ENCODE peak calls at places on chromosomes 3 and 15, in five cellular contexts. One of them, this sample, is unnamed.

GRCh38 chr3:183799471-183799870 is 25.9 kb downstream of the MAP6D1 start:
- DNase-seq in body of pancreas: no peak
- DNase-seq in A549: no peak
- DNase-seq in astrocyte: no peak
- DNase-seq in endothelial cell of umbilical vein: no peak
- DNase-seq in this sample: no peak

GRCh38 chr3:195030791-195031321 is 240.1 kb downstream of the XXYLT1 start:
- DNase-seq in body of pancreas: no peak
- DNase-seq in A549: peak; percentile 14
- DNase-seq in astrocyte: no peak
- DNase-seq in endothelial cell of umbilical vein: peak; percentile 95
- DNase-seq in this sample: peak; percentile 91

GRCh38 chr3:107938128-107938527 is 152.7 kb downstream of the CD47 start:
- DNase-seq in endothelial cell of umbilical vein: peak; percentile 70
- DNase-seq in body of pancreas: peak; percentile 21
- DNase-seq in A549: peak; percentile 29
- DNase-seq in astrocyte: peak; percentile 17
- DNase-seq in this sample: no peak

GRCh38 chr3:155791190-155791589 is 14.9 kb downstream of the C3orf33 start:
- DNase-seq in astrocyte: no peak
- DNase-seq in A549: peak; percentile 49
- DNase-seq in endothelial cell of umbilical vein: no peak
- DNase-seq in body of pancreas: no peak
- DNase-seq in this sample: peak; percentile 52

GRCh38 chr3:105093853-105094252 is 272.9 kb upstream of the ALCAM start:
- DNase-seq in astrocyte: no peak
- DNase-seq in endothelial cell of umbilical vein: no peak
- DNase-seq in A549: no peak
- DNase-seq in body of pancreas: no peak
- DNase-seq in this sample: no peak

GRCh38 chr3:129579991-129580390 is 26.5 kb downstream of the PLXND1 start:
- DNase-seq in A549: no peak
- DNase-seq in astrocyte: no peak
- DNase-seq in body of pancreas: no peak
- DNase-seq in endothelial cell of umbilical vein: no peak
- DNase-seq in this sample: no peak

GRCh38 chr3:161310649-161311423 is 60.5 kb downstream of the SPTSSB start:
- DNase-seq in body of pancreas: no peak
- DNase-seq in endothelial cell of umbilical vein: no peak
- DNase-seq in A549: no peak
- DNase-seq in astrocyte: no peak
- DNase-seq in this sample: no peak

GRCh38 chr3:128310286-128311058 is 156.2 kb downstream of the DNAJB8 start:
- DNase-seq in A549: no peak
- DNase-seq in astrocyte: no peak
- DNase-seq in body of pancreas: peak; percentile 51
- DNase-seq in endothelial cell of umbilical vein: no peak
- DNase-seq in this sample: no peak

GRCh38 chr3:81758275-81758674 is 3.2 kb downstream of the GBE1 start:
- DNase-seq in endothelial cell of umbilical vein: peak; percentile 40
- DNase-seq in A549: no peak
- DNase-seq in body of pancreas: no peak
- DNase-seq in astrocyte: peak; percentile 55
- DNase-seq in this sample: no peak

GRCh38 chr15:65903296-65904073 is 34.2 kb downstream of the RAB11A start:
- DNase-seq in A549: no peak
- DNase-seq in astrocyte: peak; percentile 21
- DNase-seq in body of pancreas: no peak
- DNase-seq in endothelial cell of umbilical vein: no peak
- DNase-seq in this sample: no peak

GRCh38 chr3:126551839-126552687 is 6.7 kb downstream of the C3orf22 start:
- DNase-seq in astrocyte: no peak
- DNase-seq in A549: no peak
- DNase-seq in endothelial cell of umbilical vein: no peak
- DNase-seq in body of pancreas: no peak
- DNase-seq in this sample: no peak

GRCh38 chr3:4994823-4995499 is 15.7 kb downstream of the BHLHE40 start:
- DNase-seq in endothelial cell of umbilical vein: peak; percentile 63
- DNase-seq in body of pancreas: no peak
- DNase-seq in astrocyte: peak; percentile 95
- DNase-seq in A549: peak; percentile 84
- DNase-seq in this sample: peak; percentile 91

GRCh38 chr15:98805434-98806274 is 157.3 kb downstream of the IGF1R start:
- DNase-seq in astrocyte: no peak
- DNase-seq in body of pancreas: peak; percentile 31
- DNase-seq in A549: peak; percentile 61
- DNase-seq in endothelial cell of umbilical vein: no peak
- DNase-seq in this sample: no peak

GRCh38 chr3:23041918-23042696 is 161.0 kb upstream of the UBE2E2 start:
- DNase-seq in astrocyte: peak; percentile 50
- DNase-seq in body of pancreas: no peak
- DNase-seq in A549: no peak
- DNase-seq in endothelial cell of umbilical vein: no peak
- DNase-seq in this sample: no peak

GRCh38 chr3:46293991-46294833 is 52.0 kb downstream of the CCR3 start:
- DNase-seq in endothelial cell of umbilical vein: no peak
- DNase-seq in A549: no peak
- DNase-seq in body of pancreas: no peak
- DNase-seq in astrocyte: no peak
- DNase-seq in this sample: no peak

GRCh38 chr15:60829416-60829815 is 350.5 kb upstream of the ICE2 start:
- DNase-seq in body of pancreas: no peak
- DNase-seq in astrocyte: no peak
- DNase-seq in endothelial cell of umbilical vein: no peak
- DNase-seq in A549: no peak
- DNase-seq in this sample: no peak

GRCh38 chr3:55624238-55624637 is 137.1 kb upstream of the WNT5A start:
- DNase-seq in A549: no peak
- DNase-seq in endothelial cell of umbilical vein: no peak
- DNase-seq in body of pancreas: no peak
- DNase-seq in astrocyte: peak; percentile 54
- DNase-seq in this sample: peak; percentile 91

GRCh38 chr3:13308406-13308805 is 111.7 kb downstream of the NUP210 start:
- DNase-seq in astrocyte: peak; percentile 14
- DNase-seq in A549: peak; percentile 71
- DNase-seq in endothelial cell of umbilical vein: no peak
- DNase-seq in body of pancreas: peak; percentile 79
- DNase-seq in this sample: no peak

GRCh38 chr3:169914321-169914720 is 2.9 kb downstream of the SAMD7 start:
- DNase-seq in astrocyte: peak; percentile 48
- DNase-seq in endothelial cell of umbilical vein: peak; percentile 28
- DNase-seq in body of pancreas: no peak
- DNase-seq in A549: no peak
- DNase-seq in this sample: no peak

GRCh38 chr3:37973250-37974054 is 17.1 kb upstream of the VILL start:
- DNase-seq in endothelial cell of umbilical vein: no peak
- DNase-seq in A549: peak; percentile 37
- DNase-seq in astrocyte: no peak
- DNase-seq in body of pancreas: no peak
- DNase-seq in this sample: no peak

GRCh38 chr3:52358362-52358940 is 42.3 kb downstream of the DNAH1 start:
- DNase-seq in endothelial cell of umbilical vein: no peak
- DNase-seq in A549: no peak
- DNase-seq in astrocyte: no peak
- DNase-seq in body of pancreas: no peak
- DNase-seq in this sample: no peak

GRCh38 chr3:155391583-155391982 is 98.1 kb upstream of the STRIT1 start:
- DNase-seq in astrocyte: peak; percentile 87
- DNase-seq in body of pancreas: peak; percentile 8
- DNase-seq in endothelial cell of umbilical vein: no peak
- DNase-seq in A549: peak; percentile 20
- DNase-seq in this sample: peak; percentile 42

GRCh38 chr15:38961886-38962285 is 397.3 kb upstream of the RASGRP1 start:
- DNase-seq in endothelial cell of umbilical vein: peak; percentile 55
- DNase-seq in astrocyte: peak; percentile 29
- DNase-seq in body of pancreas: no peak
- DNase-seq in A549: no peak
- DNase-seq in this sample: no peak

GRCh38 chr3:149657458-149657795 is 398 bp downstream of the WWTR1 start:
- DNase-seq in endothelial cell of umbilical vein: no peak
- DNase-seq in body of pancreas: peak; percentile 77
- DNase-seq in astrocyte: peak; percentile 42
- DNase-seq in A549: peak; percentile 65
- DNase-seq in this sample: no peak

GRCh38 chr15:70584838-70585706 is 178.3 kb downstream of the UACA start:
- DNase-seq in endothelial cell of umbilical vein: no peak
- DNase-seq in body of pancreas: peak; percentile 21
- DNase-seq in astrocyte: peak; percentile 63
- DNase-seq in A549: peak; percentile 52
- DNase-seq in this sample: peak; percentile 46

GRCh38 chr3:21188459-21188858 is 562.6 kb downstream of the ZNF385D start:
- DNase-seq in body of pancreas: no peak
- DNase-seq in endothelial cell of umbilical vein: no peak
- DNase-seq in astrocyte: no peak
- DNase-seq in A549: no peak
- DNase-seq in this sample: no peak

GRCh38 chr3:14143826-14144225 is 19.0 kb downstream of the TMEM43 start:
- DNase-seq in astrocyte: peak; percentile 94
- DNase-seq in body of pancreas: no peak
- DNase-seq in endothelial cell of umbilical vein: peak; percentile 90
- DNase-seq in A549: peak; percentile 69
- DNase-seq in this sample: peak; percentile 91

GRCh38 chr15:31397851-31398661 is 71.4 kb downstream of the KLF13 start:
- DNase-seq in A549: no peak
- DNase-seq in astrocyte: no peak
- DNase-seq in body of pancreas: no peak
- DNase-seq in endothelial cell of umbilical vein: no peak
- DNase-seq in this sample: peak; percentile 78

GRCh38 chr3:151905647-151906046 is 32.2 kb downstream of the SUCNR1 start:
- DNase-seq in body of pancreas: no peak
- DNase-seq in A549: no peak
- DNase-seq in endothelial cell of umbilical vein: no peak
- DNase-seq in astrocyte: no peak
- DNase-seq in this sample: no peak

GRCh38 chr3:151903501-151903991 is 30.1 kb downstream of the SUCNR1 start:
- DNase-seq in astrocyte: peak; percentile 92
- DNase-seq in endothelial cell of umbilical vein: peak; percentile 93
- DNase-seq in body of pancreas: no peak
- DNase-seq in A549: no peak
- DNase-seq in this sample: no peak

GRCh38 chr3:151900460-151900859 is 27.0 kb downstream of the SUCNR1 start:
- DNase-seq in body of pancreas: no peak
- DNase-seq in A549: no peak
- DNase-seq in astrocyte: peak; percentile 59
- DNase-seq in endothelial cell of umbilical vein: no peak
- DNase-seq in this sample: no peak

GRCh38 chr3:151901946-151902285 is 28.5 kb downstream of the SUCNR1 start:
- DNase-seq in A549: no peak
- DNase-seq in astrocyte: no peak
- DNase-seq in body of pancreas: no peak
- DNase-seq in endothelial cell of umbilical vein: peak; percentile 39
- DNase-seq in this sample: no peak

DNA sequence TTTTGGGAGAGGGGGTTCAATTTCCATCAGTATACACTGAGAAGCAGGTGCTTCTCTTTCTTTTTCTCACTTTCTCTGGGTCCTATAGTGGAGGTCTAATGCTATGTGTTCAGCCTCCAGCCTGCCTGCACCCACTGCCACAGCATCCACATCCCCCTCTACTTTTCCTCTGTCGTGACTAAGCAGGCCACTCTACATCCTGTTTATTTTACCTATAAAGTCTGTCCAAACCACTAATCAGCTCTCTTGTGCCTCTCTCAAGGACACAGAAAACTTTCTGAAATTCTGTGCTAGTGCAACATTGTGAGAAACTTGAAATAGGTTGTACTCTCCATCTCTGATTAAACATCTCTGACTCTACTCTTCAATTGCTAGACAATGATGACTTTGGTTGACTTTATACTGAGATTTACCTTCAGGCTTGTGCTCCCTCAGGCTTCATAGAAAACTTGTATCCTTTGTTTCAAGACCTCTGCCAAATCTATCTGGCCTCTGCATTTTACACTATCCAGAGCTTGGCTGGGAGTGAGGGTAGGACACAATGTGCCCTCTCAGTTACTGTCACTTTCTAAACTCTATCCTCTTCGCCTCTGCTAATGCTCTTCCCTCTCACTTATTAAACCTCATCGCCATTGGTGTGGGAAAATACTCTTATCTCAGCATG is 28.0 kb downstream of the SUCNR1 start:
- DNase-seq in A549: no peak
- DNase-seq in body of pancreas: no peak
- DNase-seq in endothelial cell of umbilical vein: peak; percentile 60
- DNase-seq in astrocyte: peak; percentile 61
- DNase-seq in this sample: no peak
- H3K4me1 ChIP-seq in A549: peaks cover 20% of the 10 kb centered on the region
- H3K4me1 ChIP-seq in body of pancreas: no peaks in the 10 kb centered on the region
- H3K4me1 ChIP-seq in endothelial cell of umbilical vein: peaks cover 45% of the 10 kb centered on the region
- H3K4me1 ChIP-seq in astrocyte: peaks cover 36% of the 10 kb centered on the region
- H3K4me1 ChIP-seq in this sample: peaks cover 15% of the 10 kb centered on the region

GRCh38 chr3:186772281-186772885 is 11.0 kb upstream of the EIF4A2 start:
- DNase-seq in A549: no peak
- DNase-seq in body of pancreas: no peak
- DNase-seq in endothelial cell of umbilical vein: no peak
- DNase-seq in astrocyte: no peak
- DNase-seq in this sample: no peak

GRCh38 chr3:186772886-186773417 is 10.4 kb upstream of the EIF4A2 start:
- DNase-seq in body of pancreas: peak; percentile 57
- DNase-seq in endothelial cell of umbilical vein: peak; percentile 39
- DNase-seq in astrocyte: peak; percentile 18
- DNase-seq in A549: no peak
- DNase-seq in this sample: no peak

GRCh38 chr3:186779204-186779603 is 4.2 kb upstream of the EIF4A2 start:
- DNase-seq in A549: no peak
- DNase-seq in body of pancreas: no peak
- DNase-seq in endothelial cell of umbilical vein: no peak
- DNase-seq in astrocyte: no peak
- DNase-seq in this sample: no peak

DNA sequence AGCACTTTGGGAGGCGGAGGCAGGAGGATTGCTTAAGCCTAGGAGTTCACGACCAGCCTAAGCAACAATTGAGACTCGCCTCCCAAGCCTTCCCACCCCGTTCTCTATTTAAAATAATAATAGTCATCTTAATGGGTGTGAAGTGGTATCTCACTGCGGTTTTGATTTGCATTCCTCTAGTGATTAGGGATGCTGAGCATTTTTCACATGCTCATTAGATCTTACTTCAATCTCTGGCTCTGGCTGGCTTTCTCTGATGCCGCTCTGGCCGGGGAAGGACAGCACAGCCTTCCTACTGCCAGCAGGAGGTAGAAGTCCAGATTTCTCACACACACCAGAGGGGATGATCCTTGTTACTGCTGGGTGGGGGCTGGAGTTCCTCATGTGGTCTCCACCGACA is 7.4 kb upstream of the EIF4A2 start:
- DNase-seq in body of pancreas: no peak
- DNase-seq in endothelial cell of umbilical vein: no peak
- DNase-seq in astrocyte: peak; percentile 42
- DNase-seq in A549: no peak
- DNase-seq in this sample: no peak
- TF ChIP-seq CTCF in body of pancreas: no peak
- TF ChIP-seq CTCF in endothelial cell of umbilical vein: no peak
- TF ChIP-seq CTCF in astrocyte: no peak
- TF ChIP-seq CTCF in A549: no peak
- TF ChIP-seq CTCF in this sample: no peak

GRCh38 chr15:74548236-74548635 is 7.2 kb downstream of the ARID3B start:
- DNase-seq in astrocyte: no peak
- DNase-seq in body of pancreas: no peak
- DNase-seq in endothelial cell of umbilical vein: no peak
- DNase-seq in A549: no peak
- DNase-seq in this sample: no peak
- H3K27ac ChIP-seq in astrocyte: no peak overlapping the region
- H3K27ac ChIP-seq in body of pancreas: no peak overlapping the region
- H3K27ac ChIP-seq in endothelial cell of umbilical vein: no peak overlapping the region
- H3K27ac ChIP-seq in A549: no peak overlapping the region
- H3K27ac ChIP-seq in this sample: no peak overlapping the region

GRCh38 chr3:65607101-65607500 is 431.6 kb downstream of the MAGI1 start:
- DNase-seq in endothelial cell of umbilical vein: no peak
- DNase-seq in astrocyte: no peak
- DNase-seq in body of pancreas: no peak
- DNase-seq in A549: no peak
- DNase-seq in this sample: no peak
- H3K4me1 ChIP-seq in endothelial cell of umbilical vein: no peaks in the 10 kb centered on the region
- H3K4me1 ChIP-seq in astrocyte: no peaks in the 10 kb centered on the region
- H3K4me1 ChIP-seq in body of pancreas: no peaks in the 10 kb centered on the region
- H3K4me1 ChIP-seq in A549: no peaks in the 10 kb centered on the region
- H3K4me1 ChIP-seq in this sample: peaks cover 17% of the 10 kb centered on the region